ENCODE peak calls at places on chromosomes 2 and 18, in eight cellular contexts. L is H9, O is neural crest cell, S is psoas muscle, T is colonic mucosa, R is Peyer's patch, D is hepatocyte, P is AG10803. Q is an unnamed sample.

GRCh38 chr2:127721311-127721977 is 20.1 kb downstream of the SFT2D3 start:
- DNase-seq in L (no peak), O (no peak), S (no peak), T (no peak), R (no peak), D (no peak), P (peak; percentile 66), Q (peak; percentile 81)

GRCh38 chr18:12408247-12408869 is 629 bp downstream of the PRELID3A start:
- DNase-seq in L (no peak), O (peak; percentile 18), S (no peak), T (no peak), R (no peak), D (no peak), P (peak; percentile 42), Q (no peak)

GRCh38 chr18:34729264-34729663 is 19.2 kb downstream of the DTNA start:
- DNase-seq in L (peak; percentile 59), O (no peak), S (no peak), T (peak; percentile 27), R (no peak), D (peak; percentile 75), P (peak; percentile 29), Q (peak; percentile 20)

GRCh38 chr2:232260075-232260474 is 118.5 kb upstream of the ALPP start:
- DNase-seq in L (no peak), O (peak; percentile 12), S (no peak), T (no peak), R (no peak), D (peak; percentile 14), P (peak; percentile 92), Q (peak; percentile 89)

GRCh38 chr2:98822301-98823164 is 91.6 kb upstream of the MGAT4A start:
- DNase-seq in L (peak; percentile 62), O (peak; percentile 59), S (peak; percentile 53), T (no peak), R (peak; percentile 73), D (peak; percentile 70), P (no peak), Q (no peak)

GRCh38 chr2:48753228-48753627 is 2.3 kb downstream of the LHCGR start:
- DNase-seq in L (no peak), O (no peak), S (no peak), T (no peak), R (no peak), D (no peak), P (no peak), Q (no peak)

GRCh38 chr2:241892299-241893137 is 23.0 kb downstream of the RTP5 start:
- DNase-seq in L (no peak), O (no peak), S (no peak), T (no peak), R (peak; percentile 38), D (no peak), P (no peak), Q (peak; percentile 13)

GRCh38 chr2:26978061-26978596 is 7.7 kb downstream of the MAPRE3 start:
- DNase-seq in L (no peak), O (no peak), S (peak; percentile 37), T (peak; percentile 84), R (peak; percentile 66), D (peak; percentile 56), P (no peak), Q (peak; percentile 16)

GRCh38 chr2:121074322-121074932 is 210.6 kb downstream of the TFCP2L1 start:
- DNase-seq in L (peak; percentile 70), O (no peak), S (no peak), T (no peak), R (no peak), D (no peak), P (peak; percentile 15), Q (no peak)

GRCh38 chr18:22676423-22676822 is 256.7 kb upstream of the RBBP8 start:
- DNase-seq in L (no peak), O (no peak), S (no peak), T (no peak), R (no peak), D (no peak), P (peak; percentile 61), Q (no peak)

GRCh38 chr18:56505293-56505692 is 133.1 kb downstream of the TXNL1 start:
- DNase-seq in L (no peak), O (no peak), S (no peak), T (no peak), R (no peak), D (no peak), P (no peak), Q (no peak)

GRCh38 chr2:96092580-96092877 is 23.8 kb downstream of the ADRA2B start:
- DNase-seq in L (peak; percentile 27), O (no peak), S (no peak), T (peak; percentile 17), R (no peak), D (no peak), P (no peak), Q (no peak)

GRCh38 chr2:147482590-147483292 is 362.1 kb upstream of the ACVR2A start:
- DNase-seq in L (no peak), O (no peak), S (no peak), T (no peak), R (no peak), D (no peak), P (no peak), Q (no peak)

GRCh38 chr2:28471214-28471613 is 24.6 kb upstream of the PLB1 start:
- DNase-seq in L (peak; percentile 50), O (no peak), S (no peak), T (no peak), R (peak; percentile 62), D (no peak), P (no peak), Q (no peak)

GRCh38 chr2:2762898-2763287 is 431.8 kb upstream of the MYT1L start:
- DNase-seq in L (no peak), O (no peak), S (no peak), T (no peak), R (no peak), D (no peak), P (no peak), Q (no peak)

GRCh38 chr2:24945907-24946306 is 25.8 kb downstream of the DNAJC27 start:
- DNase-seq in L (no peak), O (no peak), S (no peak), T (no peak), R (no peak), D (no peak), P (no peak), Q (peak; percentile 8)

GRCh38 chr18:3916082-3916481 is 466.1 kb downstream of the TGIF1 start:
- DNase-seq in L (no peak), O (no peak), S (no peak), T (no peak), R (no peak), D (no peak), P (no peak), Q (no peak)
- TF ChIP-seq CTCF in L (no peak), O (no peak), S (no peak), T (no peak), R (no peak), D (no peak), P (no peak), Q (no peak)

GRCh38 chr2:231037731-231038482 is 584 bp downstream of the C2orf72 start:
- DNase-seq in L (no peak), O (peak; percentile 22), S (no peak), T (no peak), R (no peak), D (peak; percentile 70), P (no peak), Q (no peak)
- TF ChIP-seq CTCF in L (no peak), O (no peak), S (no peak), T (no peak), R (no peak), D (no peak), P (no peak), Q (no peak)

GRCh38 chr2:112481528-112482228 is at the start of gene TTL:
- DNase-seq in L (peak; percentile 62), O (peak; percentile 44), S (peak; percentile 79), T (peak; percentile 84), R (peak; percentile 90), D (peak; percentile 93), P (peak; percentile 54), Q (peak; percentile 14)

GRCh38 chr2:112481050-112481527 is 867 bp upstream of the TTL start:
- DNase-seq in L (peak; percentile 82), O (peak; percentile 74), S (peak; percentile 82), T (peak; percentile 89), R (peak; percentile 93), D (peak; percentile 93), P (peak; percentile 77), Q (peak; percentile 83)

GRCh38 chr2:112483047-112483473 is 1.1 kb downstream of the TTL start:
- DNase-seq in L (peak; percentile 32), O (peak; percentile 6), S (no peak), T (peak; percentile 26), R (no peak), D (peak; percentile 46), P (peak; percentile 51), Q (peak; percentile 58)

GRCh38 chr2:112482309-112483046 is 522 bp downstream of the TTL start:
- DNase-seq in L (peak; percentile 38), O (peak; percentile 39), S (peak; percentile 27), T (peak; percentile 40), R (peak; percentile 49), D (peak; percentile 50), P (peak; percentile 43), Q (peak; percentile 30)

DNA sequence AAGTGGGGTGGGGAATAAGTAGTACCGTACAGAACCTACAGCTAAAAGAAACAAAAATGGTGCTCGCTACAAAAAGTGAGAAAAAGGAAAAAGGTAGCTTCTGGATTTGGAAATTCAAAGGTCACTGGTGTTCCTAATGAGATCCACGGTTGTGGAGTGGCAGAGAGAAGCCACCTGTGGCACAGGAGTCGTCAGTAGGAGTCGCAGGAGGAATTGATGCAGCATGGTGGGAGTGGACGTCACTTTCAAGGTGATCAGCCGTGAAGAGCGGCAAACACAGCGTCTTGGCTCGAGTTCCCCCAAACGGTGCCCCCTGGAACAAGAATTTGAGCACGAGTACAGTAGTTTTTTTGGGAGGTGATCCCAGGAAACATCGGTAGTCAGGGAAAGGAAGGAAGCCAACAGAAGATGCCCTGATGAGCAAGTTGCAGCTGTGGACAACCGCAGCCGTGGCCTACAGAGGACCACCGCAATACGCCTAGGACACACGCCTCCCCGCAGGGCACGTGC is 1.4 kb upstream of the TTL start:
- DNase-seq in L (no peak), O (no peak), S (no peak), T (peak; percentile 22), R (peak; percentile 56), D (peak; percentile 10), P (no peak), Q (no peak)
- TF ChIP-seq CTCF in L (no peak), O (no peak), S (no peak), T (no peak), R (no peak), D (no peak), P (no peak), Q (no peak)

DNA sequence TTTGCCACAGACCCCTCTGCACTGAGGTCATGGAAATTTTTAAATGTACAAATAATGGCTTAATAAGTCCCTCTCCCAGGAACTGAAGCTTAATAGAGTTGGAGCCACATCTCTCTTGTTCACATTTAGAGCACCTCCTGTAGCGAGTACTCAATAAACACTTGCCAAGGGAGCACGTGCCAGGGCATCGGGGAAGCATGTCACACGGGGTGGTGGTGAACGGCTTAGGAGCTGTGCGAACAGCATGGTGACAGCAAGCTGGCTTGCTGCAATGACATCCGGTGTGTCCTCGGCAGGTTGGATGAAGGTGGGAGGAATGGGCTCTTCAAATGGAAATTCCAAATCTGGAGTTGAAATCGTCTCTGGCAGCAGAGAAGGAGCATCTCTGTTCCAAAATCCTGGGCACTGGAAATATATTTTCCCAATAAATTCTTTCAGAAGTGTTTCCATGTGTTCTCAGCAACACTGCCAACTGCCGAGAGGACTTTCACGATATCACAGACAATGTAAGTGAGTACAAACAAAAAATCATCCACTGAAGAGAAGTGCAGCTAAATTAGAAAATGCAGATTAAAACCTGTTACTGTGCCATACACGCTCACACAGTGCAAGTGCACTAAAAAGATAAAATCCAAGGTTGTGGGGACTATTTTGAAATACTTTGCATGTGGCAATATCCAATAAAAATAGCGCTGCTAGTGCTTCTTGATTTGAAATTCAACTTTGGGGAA is 74.2 kb downstream of the GALR1 start:
- DNase-seq in L (no peak), O (no peak), S (no peak), T (no peak), R (no peak), D (no peak), P (no peak), Q (no peak)
- TF ChIP-seq CTCF in L (no peak), O (no peak), S (no peak), T (no peak), R (no peak), D (no peak), P (no peak), Q (no peak)